ENCODE peak calls at places on chromosomes 16 and 17, in five cellular contexts. B is spleen, R is breast epithelium, G is HL-60, N is GM12878. Z is an unnamed sample.

GRCh38 chr17:20114466-20114865 is 105.3 kb downstream of the SPECC1 start:
- DNase-seq in B (no peak), R (no peak), G (no peak), N (no peak), Z (no peak)

GRCh38 chr16:24309222-24309905 is 53.2 kb downstream of the CACNG3 start:
- DNase-seq in B (no peak), R (no peak), G (no peak), N (no peak), Z (no peak)

GRCh38 chr16:58160855-58161254 is 31.7 kb upstream of the CFAP20 start:
- DNase-seq in B (no peak), R (no peak), G (no peak), N (no peak), Z (no peak)

GRCh38 chr17:15966879-15967248 is 21.9 kb downstream of the ADORA2B start:
- DNase-seq in B (peak; percentile 47), R (no peak), G (no peak), N (no peak), Z (no peak)

GRCh38 chr17:76528528-76529223 is 8.8 kb downstream of the CYGB start:
- DNase-seq in B (peak; percentile 84), R (no peak), G (no peak), N (no peak), Z (peak; percentile 32)

GRCh38 chr17:79612468-79613194 is 1.8 kb upstream of the RBFOX3 start:
- DNase-seq in B (no peak), R (no peak), G (peak; percentile 10), N (no peak), Z (peak; percentile 65)

GRCh38 chr16:81739503-81739902 is 39.6 kb upstream of the PLCG2 start:
- DNase-seq in B (peak; percentile 78), R (no peak), G (peak; percentile 35), N (no peak), Z (no peak)

GRCh38 chr16:9039208-9039607 is 52.2 kb upstream of the HAPSTR1 start:
- DNase-seq in B (no peak), R (no peak), G (no peak), N (no peak), Z (no peak)

GRCh38 chr16:87619360-87620200 is 17.3 kb downstream of the JPH3 start:
- DNase-seq in B (no peak), R (no peak), G (no peak), N (no peak), Z (no peak)

GRCh38 chr17:30278032-30278431 is 13.7 kb downstream of the BLMH start:
- DNase-seq in B (no peak), R (no peak), G (no peak), N (no peak), Z (no peak)

GRCh38 chr16:23504453-23505179 is 5.7 kb downstream of the GGA2 start:
- DNase-seq in B (peak; percentile 86), R (peak; percentile 51), G (peak; percentile 76), N (peak; percentile 77), Z (no peak)

GRCh38 chr16:31071861-31072260 is 2.2 kb downstream of the ZNF668 start:
- DNase-seq in B (no peak), R (no peak), G (no peak), N (no peak), Z (no peak)

GRCh38 chr16:49930841-49931240 is 74.9 kb upstream of the ZNF423 start:
- DNase-seq in B (peak; percentile 58), R (no peak), G (no peak), N (no peak), Z (no peak)

GRCh38 chr16:56388209-56388608 is 37.1 kb downstream of the AMFR start:
- DNase-seq in B (no peak), R (no peak), G (no peak), N (no peak), Z (no peak)

GRCh38 chr17:28169621-28170349 is 127.3 kb downstream of the NLK start:
- DNase-seq in B (no peak), R (no peak), G (no peak), N (no peak), Z (no peak)

GRCh38 chr16:9610727-9611126 is 519.3 kb downstream of the HAPSTR1 start:
- DNase-seq in B (no peak), R (no peak), G (no peak), N (no peak), Z (no peak)

GRCh38 chr17:17990282-17990681 is 17.6 kb downstream of the DRC3 start:
- DNase-seq in B (no peak), R (no peak), G (no peak), N (no peak), Z (no peak)

GRCh38 chr17:48160177-48160967 is 52.8 kb downstream of the SNX11 start:
- DNase-seq in B (no peak), R (no peak), G (no peak), N (no peak), Z (no peak)

GRCh38 chr17:70661342-70662222 is 492.2 kb downstream of the KCNJ2 start:
- DNase-seq in B (no peak), R (no peak), G (no peak), N (no peak), Z (no peak)

GRCh38 chr16:78607465-78607864 is 508.0 kb downstream of the WWOX start:
- DNase-seq in B (no peak), R (no peak), G (no peak), N (no peak), Z (no peak)

GRCh38 chr17:43427362-43428043 is 28.7 kb downstream of the ARL4D start:
- DNase-seq in B (no peak), R (no peak), G (no peak), N (no peak), Z (no peak)

GRCh38 chr17:35432176-35433074 is at the start of gene SLFN12:
- DNase-seq in B (peak; percentile 76), R (peak; percentile 67), G (no peak), N (peak; percentile 67), Z (peak; percentile 23)

GRCh38 chr16:22117666-22118065 is 25.3 kb downstream of the VWA3A start:
- DNase-seq in B (no peak), R (no peak), G (no peak), N (no peak), Z (no peak)

DNA sequence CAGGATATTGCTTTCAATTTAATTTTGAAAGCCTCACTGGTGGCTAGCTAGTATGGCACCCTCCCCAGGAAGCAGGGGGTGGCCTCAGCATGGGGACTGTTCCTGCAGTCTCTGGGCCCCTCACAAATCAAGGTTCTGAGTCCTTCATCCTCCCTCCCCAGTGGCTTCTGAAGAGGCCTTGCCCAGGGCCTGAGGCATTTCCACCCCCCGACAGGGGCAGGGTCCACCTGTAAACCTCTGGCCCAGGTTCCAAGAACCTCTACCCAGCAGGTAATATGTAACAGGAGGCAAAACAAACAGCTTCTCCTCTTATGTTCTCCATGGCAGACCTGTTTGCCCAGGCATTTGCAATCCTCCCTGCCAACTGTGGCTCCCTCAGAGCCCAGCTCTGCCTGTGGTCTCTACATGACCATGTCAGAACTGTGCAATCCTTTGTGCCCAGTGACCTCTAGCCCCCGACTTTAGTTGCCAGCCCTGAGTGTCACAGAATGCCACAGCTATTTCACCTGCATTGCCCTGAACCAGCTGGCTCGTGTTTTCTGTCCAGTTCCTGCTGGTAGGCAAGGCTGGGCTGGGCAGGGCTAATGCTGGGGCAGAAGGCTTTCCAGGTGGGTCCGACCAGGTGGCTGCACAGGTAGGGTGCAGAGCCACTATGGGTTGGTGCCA is 14.3 kb downstream of the ACSF2 start:
- DNase-seq in B (no peak), R (peak; percentile 56), G (no peak), N (no peak), Z (no peak)
- TF ChIP-seq POLR2AphosphoS5 in B (no peak), R (no peak), G (no peak), N (no peak), Z (no peak)

DNA sequence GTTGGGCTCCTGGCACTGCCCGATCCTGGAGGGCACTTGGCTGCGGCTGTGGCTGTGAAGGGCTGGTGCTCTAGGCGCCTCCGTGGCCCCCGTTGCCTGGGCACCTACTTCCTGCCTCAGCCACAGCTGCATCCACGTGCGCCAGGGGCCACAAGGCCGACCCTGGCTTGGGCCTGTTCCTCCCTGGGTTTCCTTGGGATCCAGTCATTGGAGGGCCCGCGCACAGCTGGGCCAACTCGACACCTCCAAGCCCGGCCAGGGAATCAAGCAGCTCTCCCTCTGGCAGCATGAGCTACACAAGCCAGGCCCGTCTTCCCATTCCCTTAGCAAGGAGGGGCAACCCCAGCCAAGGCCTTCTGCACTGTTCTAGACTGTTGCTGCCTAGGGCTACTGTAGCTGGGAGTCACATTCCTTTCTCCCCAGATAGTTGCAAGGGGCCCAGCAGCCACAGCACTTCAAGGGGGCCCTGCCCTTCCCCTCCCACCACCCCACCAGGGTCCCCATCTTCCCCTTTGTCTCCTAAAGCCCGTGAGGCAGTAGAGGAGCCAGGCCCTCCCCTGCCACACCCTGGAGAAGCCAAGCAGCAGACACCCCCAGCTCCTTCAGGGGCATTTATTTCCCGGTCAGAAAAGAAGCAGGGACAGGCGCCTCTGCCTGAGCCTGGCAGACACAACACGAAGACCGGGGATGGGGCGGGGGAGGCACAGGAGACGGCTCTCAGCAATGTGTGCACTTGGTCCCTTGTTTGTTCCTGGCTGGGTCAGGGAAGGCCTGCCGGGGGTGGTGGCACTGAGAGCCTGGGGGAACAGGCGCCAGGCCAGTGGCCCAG is 3.8 kb downstream of the ARHGDIA start:
- DNase-seq in B (peak; percentile 85), R (no peak), G (no peak), N (no peak), Z (no peak)
- TF ChIP-seq POLR2AphosphoS5 in B (peak; percentile 87), R (no peak), G (peak; percentile 97), N (no peak), Z (peak; percentile 69)

GRCh38 chr16:2246301-2246885 is 5.0 kb downstream of the ECI1 start:
- DNase-seq in B (no peak), R (no peak), G (no peak), N (no peak), Z (no peak)
- TF ChIP-seq POLR2AphosphoS5 in B (no peak), R (no peak), G (no peak), N (no peak), Z (no peak)

GRCh38 chr17:381941-382643 is 29.5 kb upstream of the RPH3AL start:
- DNase-seq in B (peak; percentile 47), R (no peak), G (no peak), N (no peak), Z (no peak)
- TF ChIP-seq POLR2AphosphoS5 in B (no peak), R (no peak), G (no peak), N (no peak), Z (no peak)

DNA sequence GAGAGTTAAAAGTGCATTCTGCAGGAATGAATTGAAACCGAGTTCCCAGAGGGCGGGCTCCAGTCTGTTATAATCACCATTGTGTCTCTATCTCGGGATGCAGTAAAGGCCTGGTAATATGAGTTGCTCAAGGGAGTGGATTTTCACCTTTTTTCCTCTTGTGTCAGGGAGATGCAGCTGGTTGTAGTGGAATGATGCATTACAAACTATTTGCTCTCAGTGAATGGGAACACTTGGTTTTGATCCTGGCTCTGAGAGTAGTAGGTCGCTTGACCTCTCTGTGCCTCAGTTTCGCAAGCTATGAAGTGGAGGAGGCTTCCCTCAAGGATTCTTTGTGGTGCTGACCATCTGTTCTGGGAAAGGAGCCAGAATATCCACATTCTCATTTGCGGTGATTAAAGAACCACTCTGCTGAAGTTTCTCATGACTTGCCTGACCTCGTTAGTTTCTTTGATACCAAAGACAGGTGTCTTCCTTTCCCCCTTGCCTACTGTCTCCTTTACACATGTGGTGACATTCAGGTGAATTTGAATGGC is 115.9 kb downstream of the SNX29 start:
- DNase-seq in B (no peak), R (no peak), G (peak; percentile 16), N (no peak), Z (no peak)
- TF ChIP-seq POLR2AphosphoS5 in B (no peak), R (no peak), G (peak; percentile 19), N (no peak), Z (no peak)